ENCODE peak calls at places on chromosomes 7 and 10, in eight cellular contexts. U is heart left ventricle, R is transverse colon, X is tibial nerve, F is suprapubic skin, W is thyroid gland, G is A549, A is body of pancreas. E is an unnamed sample.

GRCh38 chr7:111605246-111605645 is 43.0 kb upstream of the IMMP2L start:
- DNase-seq in X (no peak), W (no peak), F (no peak), U (no peak), R (no peak), A (no peak), G (no peak), E (no peak)

GRCh38 chr7:33686001-33686591 is 219.2 kb upstream of the BMPER start:
- DNase-seq in R (no peak), W (peak; percentile 89), A (no peak), G (no peak), U (no peak), F (no peak), X (no peak), E (no peak)

GRCh38 chr7:134067164-134067563 is 60.0 kb upstream of the LRGUK start:
- DNase-seq in W (no peak), F (no peak), G (no peak), U (no peak), A (no peak), R (no peak), X (no peak), E (no peak)

GRCh38 chr10:126011995-126012394 is 115.6 kb downstream of the FANK1 start:
- DNase-seq in A (no peak), G (no peak), F (no peak), W (no peak), R (no peak), U (no peak), X (no peak), E (no peak)

GRCh38 chr10:77160679-77161078 is 476.9 kb downstream of the KCNMA1 start:
- DNase-seq in R (no peak), W (no peak), A (no peak), G (no peak), U (no peak), X (no peak), F (no peak), E (no peak)

GRCh38 chr10:3805227-3805790 is 20.3 kb upstream of the KLF6 start:
- DNase-seq in R (no peak), X (no peak), U (no peak), G (no peak), F (no peak), W (no peak), A (no peak), E (no peak)

GRCh38 chr7:150322833-150323681 is at the start of the genes ACTR3C and LRRC61:
- DNase-seq in U (no peak), G (no peak), W (peak; percentile 67), A (peak; percentile 78), X (no peak), F (no peak), R (peak; percentile 77), E (no peak)

GRCh38 chr10:43202224-43202656 is 64.0 kb downstream of the CSGALNACT2 start:
- DNase-seq in U (peak; percentile 20), W (peak; percentile 37), X (no peak), F (peak; percentile 64), A (peak; percentile 25), G (no peak), R (peak; percentile 34), E (peak; percentile 82)

GRCh38 chr7:39650676-39651075 is 27.3 kb downstream of the RALA start:
- DNase-seq in W (no peak), A (no peak), G (no peak), U (no peak), X (no peak), F (peak; percentile 66), R (no peak), E (peak; percentile 69)

GRCh38 chr7:66957595-66958290 is 36.7 kb downstream of the TMEM248 start:
- DNase-seq in X (no peak), F (no peak), U (no peak), G (no peak), R (no peak), A (no peak), W (no peak), E (no peak)

GRCh38 chr7:144391823-144392255 is 11.7 kb downstream of the NOBOX start:
- DNase-seq in X (no peak), G (peak; percentile 48), U (no peak), A (no peak), W (no peak), F (peak; percentile 19), R (no peak), E (no peak)

GRCh38 chr10:92571649-92572048 is 2.2 kb downstream of the IDE start:
- DNase-seq in W (no peak), U (no peak), A (no peak), F (no peak), R (no peak), G (no peak), X (no peak), E (no peak)

GRCh38 chr10:88931548-88931947 is 21.0 kb downstream of the ACTA2 start:
- DNase-seq in U (no peak), X (no peak), A (no peak), G (no peak), F (no peak), R (no peak), W (no peak), E (no peak)

GRCh38 chr10:120493411-120494312 is 36.6 kb downstream of the PLPP4 start:
- DNase-seq in R (no peak), W (no peak), A (no peak), X (no peak), G (no peak), U (no peak), F (no peak), E (no peak)

GRCh38 chr10:66746246-66746645 is 179.6 kb upstream of the LRRTM3 start:
- DNase-seq in F (no peak), U (no peak), X (no peak), R (no peak), W (no peak), A (no peak), G (no peak), E (no peak)

GRCh38 chr10:91758303-91759146 is 39.7 kb upstream of the TNKS2 start:
- DNase-seq in U (no peak), W (no peak), R (no peak), A (no peak), X (no peak), F (no peak), G (peak; percentile 31), E (no peak)

GRCh38 chr7:65809259-65809981 is 63.5 kb upstream of the VKORC1L1 start:
- DNase-seq in A (no peak), W (no peak), U (no peak), F (no peak), G (no peak), R (no peak), X (no peak), E (no peak)

GRCh38 chr7:50832744-50833143 is 50.0 kb upstream of the GRB10 start:
- DNase-seq in R (no peak), G (peak; percentile 31), W (no peak), X (no peak), F (no peak), U (no peak), A (no peak), E (no peak)

GRCh38 chr7:98204670-98205069 is 6.6 kb upstream of the BHLHA15 start:
- DNase-seq in R (no peak), W (no peak), G (no peak), A (no peak), X (no peak), F (no peak), U (no peak), E (no peak)

GRCh38 chr7:158413962-158414961 is 173.4 kb downstream of the PTPRN2 start:
- DNase-seq in R (no peak), G (no peak), W (no peak), X (peak; percentile 32), F (peak; percentile 35), U (no peak), A (no peak), E (peak; percentile 61)
- TF ChIP-seq CTCF in R (no peak), G (no peak), W (no peak), X (no peak), F (no peak), U (no peak), A (no peak), E (no peak)

DNA sequence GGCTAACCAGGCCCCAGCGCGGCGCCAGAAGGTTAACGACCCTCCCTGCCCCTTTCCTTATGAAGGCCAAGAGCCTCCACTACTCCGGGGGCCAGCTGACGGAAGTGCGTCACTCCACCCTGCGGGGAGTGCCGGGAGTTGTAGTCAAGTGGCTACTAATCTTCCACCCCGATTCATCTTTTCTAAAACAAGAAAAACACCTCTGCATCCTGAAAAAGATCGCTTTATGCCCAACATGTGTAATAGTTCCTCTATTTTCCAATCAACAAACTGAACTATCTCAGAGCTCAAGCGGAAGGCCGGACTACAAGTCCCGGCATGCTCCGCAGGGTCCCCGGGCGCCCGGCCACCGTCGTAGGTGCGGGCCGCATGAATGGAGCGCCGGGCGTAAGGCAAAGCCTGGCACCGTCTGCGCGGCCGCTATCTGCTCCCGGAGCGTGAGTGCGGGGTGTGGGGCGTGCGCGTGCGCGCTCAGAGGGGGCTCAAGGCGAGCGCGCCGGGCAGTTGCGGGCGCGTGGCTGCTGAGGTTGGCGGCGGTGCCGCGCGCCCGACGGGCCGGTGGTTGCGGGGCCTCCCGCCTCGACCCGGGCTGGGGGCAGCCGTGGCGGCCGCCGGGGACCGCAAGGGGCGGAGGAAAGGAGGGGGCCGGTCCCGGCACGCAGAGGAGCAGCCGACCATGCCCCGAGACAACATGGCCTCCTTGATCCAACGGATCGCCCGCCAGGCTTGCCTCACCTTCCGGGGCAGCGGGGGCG is at the start of gene ADO:
- DNase-seq in F (peak; percentile 88), W (peak; percentile 84), U (peak; percentile 86), A (peak; percentile 83), R (peak; percentile 85), X (peak; percentile 59), G (peak; percentile 84), E (peak; percentile 95)
- TF ChIP-seq POLR2A in F (peak; percentile 43), W (peak; percentile 76), U (peak; percentile 47), A (peak; percentile 61), R (peak; percentile 48), X (peak; percentile 60), G (peak; percentile 83), E (no peak)

GRCh38 chr10:28679941-28680752 is 2.8 kb downstream of the BAMBI start:
- DNase-seq in W (no peak), G (no peak), X (no peak), F (no peak), R (no peak), A (no peak), U (no peak), E (peak; percentile 37)
- TF ChIP-seq CTCF in W (no peak), G (peak; percentile 31), X (no peak), F (no peak), R (peak; percentile 29), A (no peak), U (no peak), E (no peak)

GRCh38 chr7:139036901-139037300 is 1.1 kb upstream of the ZC3HAV1L start:
- DNase-seq in X (no peak), W (no peak), G (no peak), A (no peak), U (no peak), F (no peak), R (no peak), E (no peak)

GRCh38 chr7:139033346-139034114 is 2.3 kb downstream of the ZC3HAV1L start:
- DNase-seq in A (no peak), G (no peak), X (no peak), R (no peak), W (peak; percentile 89), F (no peak), U (no peak), E (peak; percentile 44)

GRCh38 chr7:139034855-139035587 is 821 bp downstream of the ZC3HAV1L start:
- DNase-seq in A (peak; percentile 18), W (no peak), X (no peak), R (peak; percentile 34), G (peak; percentile 85), U (no peak), F (peak; percentile 62), E (no peak)

GRCh38 chr7:139034336-139034735 is 1.5 kb downstream of the ZC3HAV1L start:
- DNase-seq in F (no peak), W (no peak), A (no peak), G (peak; percentile 31), X (no peak), U (no peak), R (no peak), E (no peak)

GRCh38 chr7:139035588-139036353 is at the start of gene ZC3HAV1L:
- DNase-seq in X (no peak), A (peak; percentile 51), U (peak; percentile 72), G (peak; percentile 90), F (peak; percentile 72), R (peak; percentile 46), W (peak; percentile 83), E (peak; percentile 35)
- TF ChIP-seq POLR2A in X (peak; percentile 33), A (peak; percentile 48), U (peak; percentile 39), G (peak; percentile 94), F (no peak), R (peak; percentile 48), W (peak; percentile 88), E (no peak)